ENCODE peak calls at places on chromosomes 1 and 21, in six cellular contexts. S, P, Y, W, E and D are unnamed samples.

GRCh38 chr1:15522551-15522950 is 1.5 kb downstream of the CASP9 start:
- DNase-seq in E (no peak), Y (no peak), W (no peak), P (no peak), S (no peak), D (peak)

GRCh38 chr1:185957441-185958363 is 223.5 kb downstream of the HMCN1 start:
- DNase-seq in E (no peak), P (no peak), Y (no peak), S (no peak), W (no peak), D (no peak)

GRCh38 chr1:52752427-52752826 is 26.2 kb downstream of the ZYG11B start:
- DNase-seq in Y (no peak), P (no peak), W (no peak), S (no peak), E (no peak), D (no peak)

GRCh38 chr1:68197891-68198290 is 34.4 kb downstream of the WLS start:
- DNase-seq in W (peak), S (no peak), P (no peak), Y (peak), E (no peak), D (no peak)

GRCh38 chr21:42830456-42831455 is 48.6 kb downstream of the WDR4 start:
- DNase-seq in Y (no peak), E (no peak), P (no peak), W (no peak), S (no peak), D (peak)

GRCh38 chr1:54480201-54480848 is 67.7 kb upstream of the ACOT11 start:
- DNase-seq in E (no peak), Y (no peak), S (no peak), P (no peak), W (no peak), D (peak)

GRCh38 chr1:201982082-201982922 is at the start of gene RNPEP:
- DNase-seq in W (no peak), P (peak), S (peak), Y (peak), E (peak), D (peak)

GRCh38 chr21:25607151-25607811 is at the start of gene MRPL39:
- DNase-seq in S (peak), W (peak), P (peak), E (peak), Y (peak), D (peak)

GRCh38 chr1:170214117-170214979 is 68.6 kb downstream of the NTMT2 start:
- DNase-seq in P (no peak), S (no peak), W (no peak), Y (no peak), E (no peak), D (no peak)

GRCh38 chr1:17802164-17802563 is 47.0 kb downstream of the ACTL8 start:
- DNase-seq in S (no peak), W (no peak), E (no peak), P (no peak), Y (no peak), D (no peak)

GRCh38 chr1:183987593-183988318 is 49.8 kb downstream of the COLGALT2 start:
- DNase-seq in E (no peak), Y (no peak), S (no peak), P (no peak), W (no peak), D (no peak)

GRCh38 chr1:24117722-24118409 is 5.9 kb upstream of the MYOM3 start:
- DNase-seq in E (no peak), W (no peak), P (no peak), Y (peak), S (no peak), D (no peak)

GRCh38 chr1:225996946-225997545 is 2.1 kb downstream of the SDE2 start:
- DNase-seq in S (no peak), Y (no peak), W (no peak), E (no peak), P (no peak), D (no peak)

GRCh38 chr1:93615201-93616150 is 66.2 kb downstream of the BCAR3 start:
- DNase-seq in S (peak), E (peak), P (no peak), Y (peak), W (no peak), D (no peak)

GRCh38 chr21:33368124-33368523 is 35.1 kb upstream of the IFNGR2 start:
- DNase-seq in P (no peak), E (no peak), W (no peak), S (no peak), Y (no peak), D (no peak)

GRCh38 chr1:30746212-30747027 is 11.2 kb downstream of the LAPTM5 start:
- DNase-seq in Y (no peak), E (no peak), P (no peak), S (no peak), W (no peak), D (no peak)

GRCh38 chr1:205664399-205665108 is 15.8 kb downstream of the SLC45A3 start:
- DNase-seq in S (no peak), Y (no peak), E (no peak), W (no peak), P (no peak), D (peak)

GRCh38 chr1:44151332-44151731 is 9.9 kb upstream of the KLF18 start:
- DNase-seq in W (no peak), S (no peak), E (no peak), Y (no peak), P (no peak), D (no peak)

GRCh38 chr1:5896706-5897105 is 95.5 kb downstream of the NPHP4 start:
- DNase-seq in E (no peak), W (no peak), Y (no peak), S (no peak), P (no peak), D (no peak)

GRCh38 chr1:227234998-227235405 is 83.3 kb downstream of the CDC42BPA start:
- DNase-seq in P (no peak), W (no peak), S (no peak), Y (peak), E (no peak), D (peak)

GRCh38 chr1:203682401-203683383 is 56.1 kb downstream of the ATP2B4 start:
- DNase-seq in S (no peak), Y (no peak), E (no peak), P (no peak), W (peak), D (peak)

GRCh38 chr1:211343607-211344334 is 17.1 kb downstream of the TRAF5 start:
- DNase-seq in E (no peak), S (peak), W (no peak), Y (no peak), P (no peak), D (no peak)

GRCh38 chr1:39452540-39452939 is 38.9 kb upstream of the BMP8A start:
- DNase-seq in S (no peak), P (no peak), W (no peak), E (no peak), Y (no peak), D (no peak)

GRCh38 chr1:67947114-67947513 is 103.3 kb downstream of the DIRAS3 start:
- DNase-seq in Y (no peak), E (no peak), W (no peak), S (no peak), P (no peak), D (no peak)

GRCh38 chr1:12505176-12505575 is 112.8 kb downstream of the DHRS3 start:
- DNase-seq in Y (no peak), W (no peak), E (no peak), P (no peak), S (no peak), D (no peak)

GRCh38 chr1:234535763-234536515 is 57.0 kb upstream of the TARBP1 start:
- DNase-seq in S (peak), W (no peak), P (no peak), Y (no peak), E (no peak), D (no peak)

GRCh38 chr21:44331209-44331608 is 8.0 kb downstream of the CFAP410 start:
- DNase-seq in E (no peak), W (no peak), Y (no peak), S (no peak), P (no peak), D (no peak)

GRCh38 chr1:225539069-225539468 is 111.2 kb upstream of the LBR start:
- DNase-seq in S (no peak), Y (no peak), E (no peak), W (no peak), P (no peak), D (no peak)

GRCh38 chr1:208041505-208041904 is 130.6 kb upstream of the CD34 start:
- DNase-seq in W (no peak), Y (no peak), E (no peak), P (no peak), S (no peak), D (no peak)

GRCh38 chr1:157412308-157412707 is 140.0 kb downstream of the FCRL5 start:
- DNase-seq in Y (no peak), W (no peak), E (no peak), S (no peak), P (no peak), D (no peak)

GRCh38 chr1:29029652-29030051 is 94.1 kb downstream of the TMEM200B start:
- DNase-seq in P (no peak), W (no peak), S (no peak), E (no peak), Y (no peak), D (peak)

GRCh38 chr1:1554550-1554925 is 14.1 kb upstream of the TMEM240 start:
- DNase-seq in W (no peak), Y (no peak), P (no peak), E (no peak), S (no peak), D (no peak)

GRCh38 chr21:38352536-38353219 is 95.9 kb downstream of the KCNJ15 start:
- DNase-seq in E (peak), S (peak), Y (peak), W (peak), P (peak), D (peak)